ENCODE peak calls at places on chromosomes 3 and 15, in five cellular contexts. T is A549, M is HepG2, S is K562, C is H1. R is an unnamed sample.

GRCh38 chr15:63203451-63204090 is 14.2 kb downstream of the RAB8B start:
- DNase-seq in S (peak), T (no peak), M (no peak), C (no peak), R (no peak)

GRCh38 chr15:65254237-65254820 is 32.4 kb downstream of the PARP16 start:
- DNase-seq in C (no peak), M (no peak), T (no peak), S (no peak), R (no peak)

GRCh38 chr3:45612918-45613602 is 18.5 kb downstream of the LIMD1 start:
- DNase-seq in T (no peak), M (no peak), S (no peak), C (no peak), R (no peak)

GRCh38 chr15:55282284-55282833 is 7.3 kb downstream of the RAB27A start:
- DNase-seq in C (no peak), S (peak), T (no peak), M (no peak), R (peak)

GRCh38 chr3:57036952-57037351 is 23.5 kb upstream of the SPATA12 start:
- DNase-seq in T (no peak), M (no peak), S (no peak), C (no peak), R (no peak)

GRCh38 chr15:99073008-99073714 is 31.7 kb upstream of the SYNM start:
- DNase-seq in M (no peak), S (no peak), T (no peak), C (no peak), R (no peak)

GRCh38 chr3:122929188-122929465 is 98.4 kb downstream of the SEMA5B start:
- DNase-seq in C (no peak), M (no peak), S (no peak), T (no peak), R (no peak)

GRCh38 chr3:171810278-171811058 is at the start of gene PLD1:
- DNase-seq in C (peak), S (peak), M (peak), T (peak), R (peak)

GRCh38 chr15:51576911-51577500 is 45.6 kb downstream of the DMXL2 start:
- DNase-seq in S (peak), C (no peak), T (no peak), M (no peak), R (no peak)

GRCh38 chr15:49720221-49720620 is 99.4 kb downstream of the DTWD1 start:
- DNase-seq in S (no peak), M (no peak), T (no peak), C (no peak), R (no peak)

GRCh38 chr3:57179580-57180410 is 14.6 kb upstream of the IL17RD start:
- DNase-seq in T (peak), S (peak), C (no peak), M (peak), R (peak)

GRCh38 chr3:190585771-190586630 is 72.1 kb downstream of the IL1RAP start:
- DNase-seq in C (no peak), M (peak), S (peak), T (peak), R (peak)

GRCh38 chr3:129039271-129040038 is 21.1 kb upstream of the GP9 start:
- DNase-seq in C (no peak), M (no peak), S (no peak), T (no peak), R (no peak)

DNA sequence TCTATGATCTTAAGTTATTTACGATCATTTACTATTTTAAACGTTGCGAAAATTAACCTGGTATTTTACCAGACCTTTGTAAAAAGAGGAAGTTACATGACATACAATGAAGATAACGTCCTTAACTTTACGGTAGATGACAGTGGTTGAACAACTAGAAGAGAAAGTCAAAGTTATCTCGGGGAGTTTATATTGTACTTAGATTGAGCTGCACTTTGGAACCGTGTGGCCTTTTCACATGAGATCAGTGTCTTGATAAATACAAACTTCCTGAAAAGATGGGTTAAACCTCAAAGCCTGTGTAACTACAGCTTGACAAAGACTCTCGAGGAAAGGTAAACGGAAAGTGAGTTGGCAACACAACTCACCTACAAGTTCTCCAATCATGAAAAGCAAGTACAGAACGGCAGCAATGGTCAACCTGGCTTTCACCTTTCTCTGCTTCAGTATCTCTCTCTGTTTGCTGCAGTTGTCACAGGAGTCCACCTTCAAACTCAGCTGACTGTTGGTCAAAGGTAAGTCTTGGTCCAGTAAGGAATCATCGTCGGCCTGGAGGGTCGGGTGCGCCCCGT is 873 bp downstream of the SLC30A4 start:
- DNase-seq in S (peak), C (no peak), T (peak), M (peak), R (peak)
- TF ChIP-seq POLR2A in S (no peak), C (no peak), T (no peak), M (no peak), R (no peak)

GRCh38 chr3:161175506-161175905 is 45.6 kb upstream of the NMD3 start:
- DNase-seq in M (no peak), C (no peak), T (no peak), S (no peak), R (peak)

DNA sequence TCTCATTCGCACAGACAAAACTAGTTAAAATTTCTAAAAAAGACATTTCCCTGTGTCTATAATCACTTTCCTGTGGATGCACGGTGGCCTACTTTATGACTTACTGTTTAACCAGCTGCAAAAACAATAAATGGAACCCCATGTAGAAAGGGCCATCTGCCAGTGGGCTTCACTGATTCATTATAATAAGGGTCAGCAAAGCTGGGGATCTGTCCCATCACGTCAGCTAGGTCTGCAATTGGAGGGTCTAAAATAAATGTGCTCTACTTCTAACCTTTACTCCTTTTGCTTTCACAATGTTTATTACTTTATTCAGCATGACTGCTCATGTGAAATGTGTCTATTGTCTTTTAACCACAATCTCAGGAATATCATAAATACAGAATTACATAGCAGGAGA is 43.1 kb upstream of the NMD3 start:
- DNase-seq in S (no peak), T (no peak), M (no peak), C (no peak), R (no peak)
- TF ChIP-seq JUN in S (no peak), T (no peak), M (no peak), C (no peak), R (no peak)

GRCh38 chr3:37974121-37974927 is 16.3 kb upstream of the VILL start:
- DNase-seq in C (peak), M (peak), S (peak), T (peak), R (peak)
- TF ChIP-seq MAX in C (no peak), M (no peak), S (no peak), T (no peak), R (no peak)

GRCh38 chr3:111134302-111134701 is 62.7 kb downstream of the NECTIN3 start:
- DNase-seq in C (no peak), T (no peak), M (no peak), S (no peak), R (no peak)

GRCh38 chr3:111128884-111129283 is 57.3 kb downstream of the NECTIN3 start:
- DNase-seq in S (no peak), M (no peak), C (no peak), T (peak), R (no peak)

DNA sequence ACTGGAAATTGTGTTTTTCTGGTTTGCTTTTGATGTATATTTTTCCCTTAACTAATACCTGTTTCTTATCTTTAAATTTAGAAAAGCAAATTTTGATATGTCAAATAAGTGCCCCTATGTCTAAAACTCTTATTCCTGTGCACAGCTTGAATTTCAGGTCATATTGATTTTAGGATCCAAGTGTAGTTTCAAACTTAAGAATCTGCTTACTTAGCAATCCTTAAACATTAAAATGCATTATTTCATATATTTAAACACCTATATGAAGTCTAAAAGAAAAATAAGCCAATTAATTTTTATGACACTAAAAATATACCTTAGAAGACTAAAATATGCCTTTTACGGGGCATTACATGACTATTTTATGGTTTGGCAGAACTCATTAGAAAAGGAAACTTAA is 59.2 kb downstream of the NECTIN3 start:
- DNase-seq in C (no peak), T (no peak), S (no peak), M (no peak), R (no peak)
- TF ChIP-seq POLR2A in C (no peak), T (no peak), S (no peak), M (no peak), R (no peak)

DNA sequence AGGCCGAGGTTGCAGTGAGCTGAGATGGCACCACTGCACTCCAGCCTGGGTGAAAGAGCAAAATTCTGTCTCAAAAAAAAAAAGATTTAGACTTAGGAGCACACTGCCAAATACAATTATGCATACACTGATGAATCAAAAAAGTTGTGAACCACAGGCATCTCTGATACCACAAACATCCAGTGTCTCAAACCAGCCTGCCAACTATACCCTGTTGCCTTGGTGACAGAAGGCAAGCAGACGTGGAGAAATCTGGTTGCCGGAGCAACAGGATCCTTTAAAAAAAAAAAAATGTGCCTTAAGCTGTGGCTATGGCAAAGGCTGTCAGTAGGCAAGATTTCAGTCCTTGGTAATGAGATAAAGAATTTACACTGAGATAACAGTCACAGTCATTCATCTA is 202.3 kb downstream of the NEK10 start:
- DNase-seq in C (no peak), M (no peak), S (no peak), T (peak), R (no peak)
- TF ChIP-seq JUN in C (no peak), M (no peak), S (no peak), T (no peak), R (no peak)

GRCh38 chr3:102183623-102184022 is 251.2 kb upstream of the ZPLD1 start:
- DNase-seq in T (no peak), M (no peak), C (no peak), S (no peak), R (no peak)
- TF ChIP-seq MAX in T (no peak), M (no peak), C (no peak), S (no peak), R (no peak)

GRCh38 chr3:51503007-51503406 is 3.2 kb upstream of the DCAF1 start:
- DNase-seq in S (no peak), C (no peak), M (no peak), T (no peak), R (no peak)

GRCh38 chr3:51502562-51502910 is 2.7 kb upstream of the DCAF1 start:
- DNase-seq in S (no peak), C (no peak), T (no peak), M (no peak), R (no peak)

GRCh38 chr3:51501833-51502561 is 2.2 kb upstream of the DCAF1 start:
- DNase-seq in S (peak), C (peak), T (peak), M (peak), R (peak)

GRCh38 chr3:51500632-51501131 is 867 bp upstream of the DCAF1 start:
- DNase-seq in M (no peak), S (no peak), T (no peak), C (no peak), R (no peak)

GRCh38 chr3:51498871-51499790 is 684 bp downstream of the DCAF1 start:
- DNase-seq in S (peak), C (peak), T (peak), M (peak), R (peak)
- TF ChIP-seq POLR2A in S (peak), C (peak), T (no peak), M (peak), R (peak)

GRCh38 chr15:30794388-30794787 is 109.3 kb upstream of the FAN1 start:
- DNase-seq in M (no peak), T (no peak), S (no peak), C (no peak), R (no peak)

GRCh38 chr15:30788595-30788994 is 115.1 kb upstream of the FAN1 start:
- DNase-seq in C (no peak), M (no peak), S (no peak), T (no peak), R (no peak)

GRCh38 chr15:30791776-30792175 is 111.9 kb upstream of the FAN1 start:
- DNase-seq in M (no peak), S (no peak), T (no peak), C (no peak), R (no peak)

GRCh38 chr15:30791239-30791638 is 112.5 kb upstream of the FAN1 start:
- DNase-seq in M (no peak), S (peak), T (peak), C (peak), R (no peak)
- TF ChIP-seq JUN in M (no peak), S (no peak), T (no peak), C (no peak), R (no peak)

GRCh38 chr3:28476194-28476593 is 127.6 kb upstream of the AZI2 start:
- DNase-seq in C (no peak), M (peak), T (peak), S (peak), R (peak)
- TF ChIP-seq MAX in C (no peak), M (no peak), T (no peak), S (no peak), R (no peak)

R was measured in endothelial cell of umbilical vein.